ENCODE peak calls at places on chromosomes 6 and 20, in six cellular contexts. M, R, Y, H, B and G are unnamed samples.
A peak's percentile ranks its signal among the peaks of the same experiment; 100 is the strongest.

GRCh38 chr6:21594427-21595264 is 1.1 kb downstream of the SOX4 start:
- DNase-seq in Y (peak; percentile 55), B (peak; percentile 65), H (peak; percentile 64), R (peak; percentile 8), M (peak; percentile 67), G (no peak)

GRCh38 chr20:58450259-58450658 is 61.2 kb downstream of the VAPB start:
- DNase-seq in M (no peak), R (no peak), Y (no peak), H (no peak), B (no peak), G (no peak)

GRCh38 chr20:31620246-31620645 is 15.2 kb downstream of the ID1 start:
- DNase-seq in H (no peak), B (no peak), M (no peak), R (no peak), Y (no peak), G (no peak)

GRCh38 chr6:6942826-6943225 is 164.9 kb upstream of the RREB1 start:
- DNase-seq in M (no peak), Y (peak; percentile 61), R (no peak), H (peak; percentile 46), B (peak; percentile 65), G (no peak)

GRCh38 chr6:42819803-42820508 is 38.1 kb downstream of the BICRAL start:
- DNase-seq in B (no peak), M (no peak), R (no peak), H (peak; percentile 37), Y (no peak), G (no peak)

GRCh38 chr6:41626917-41627316 is 11.4 kb upstream of the MDFI start:
- DNase-seq in H (no peak), Y (no peak), M (no peak), B (no peak), R (no peak), G (no peak)

GRCh38 chr20:57440678-57441509 is 49.7 kb downstream of the RBM38 start:
- DNase-seq in B (peak; percentile 86), H (peak; percentile 87), R (no peak), Y (peak; percentile 85), M (peak; percentile 86), G (no peak)

GRCh38 chr6:84665392-84665791 is 99.0 kb downstream of the TBX18 start:
- DNase-seq in R (no peak), M (no peak), H (no peak), Y (no peak), B (no peak), G (no peak)

GRCh38 chr6:112879920-112880413 is 532.8 kb downstream of the RFPL4B start:
- DNase-seq in B (peak; percentile 13), R (no peak), H (peak; percentile 42), M (peak; percentile 39), Y (no peak), G (no peak)

GRCh38 chr6:169172435-169172834 is 81.2 kb downstream of the THBS2 start:
- DNase-seq in R (no peak), H (no peak), M (no peak), B (no peak), Y (no peak), G (peak; percentile 35)

GRCh38 chr6:9507136-9507895 is 907.6 kb downstream of the TFAP2A start:
- DNase-seq in B (no peak), H (no peak), R (no peak), M (no peak), Y (no peak), G (no peak)

GRCh38 chr6:46653439-46653942 is 716 bp downstream of the SLC25A27 start:
- DNase-seq in H (no peak), B (no peak), M (no peak), Y (no peak), R (no peak), G (no peak)

GRCh38 chr6:169963581-169964297 is 212.3 kb downstream of the ERMARD start:
- DNase-seq in M (no peak), Y (peak; percentile 3), H (no peak), B (no peak), R (no peak), G (no peak)

GRCh38 chr6:15268130-15268908 is 22.4 kb downstream of the JARID2 start:
- DNase-seq in M (no peak), B (no peak), Y (no peak), H (no peak), R (no peak), G (no peak)

GRCh38 chr6:45327956-45328522 is at the start of gene RUNX2:
- DNase-seq in M (no peak), Y (no peak), B (no peak), H (no peak), R (no peak), G (no peak)

GRCh38 chr20:2084703-2085102 is 16.9 kb upstream of the STK35 start:
- DNase-seq in Y (no peak), H (no peak), R (no peak), B (no peak), M (no peak), G (no peak)

GRCh38 chr6:79868098-79868722 is 79.1 kb downstream of the ELOVL4 start:
- DNase-seq in R (no peak), B (no peak), M (no peak), Y (no peak), H (peak; percentile 80), G (peak; percentile 76)

GRCh38 chr20:23937303-23938117 is 51.1 kb downstream of the GGTLC1 start:
- DNase-seq in M (no peak), Y (peak; percentile 30), B (peak; percentile 36), H (peak; percentile 73), R (peak; percentile 36), G (peak; percentile 16)

GRCh38 chr20:14335122-14335521 is 2.3 kb downstream of the FLRT3 start:
- DNase-seq in M (no peak), B (no peak), H (no peak), Y (no peak), R (no peak), G (no peak)

GRCh38 chr6:31541059-31541657 is 645 bp downstream of the DDX39B start:
- DNase-seq in R (peak; percentile 66), H (peak; percentile 58), Y (peak; percentile 48), M (no peak), B (no peak), G (no peak)

GRCh38 chr20:37246736-37247135 is 14.9 kb downstream of the GHRH start:
- DNase-seq in B (no peak), Y (no peak), M (no peak), H (no peak), R (no peak), G (no peak)

GRCh38 chr6:134647861-134648260 is 302.0 kb downstream of the ALDH8A1 start:
- DNase-seq in B (no peak), M (no peak), R (no peak), H (no peak), Y (no peak), G (no peak)

GRCh38 chr6:139173822-139174221 is 38.9 kb downstream of the HECA start:
- DNase-seq in Y (no peak), M (no peak), B (no peak), H (no peak), R (no peak), G (no peak)

DNA sequence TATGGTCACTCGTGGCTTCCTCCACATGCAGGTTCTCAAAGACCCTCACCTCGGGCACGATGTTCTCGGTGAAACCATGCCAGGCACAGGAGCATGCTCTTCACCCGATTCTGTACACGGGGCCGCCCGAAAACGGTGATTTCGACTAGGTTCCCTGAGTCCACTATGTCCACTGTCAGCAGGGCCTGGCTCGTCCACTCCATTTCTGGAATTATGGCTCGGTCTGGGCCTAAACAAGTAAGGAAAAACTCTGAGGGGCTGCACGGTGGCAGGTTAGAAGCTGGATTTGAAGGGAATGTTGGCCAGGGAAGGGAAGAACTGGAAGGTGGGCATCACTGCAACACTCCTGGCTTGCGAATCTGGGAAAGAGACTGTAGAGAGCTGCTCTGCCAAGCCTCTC is 540 bp downstream of the OOEP start:
- DNase-seq in M (no peak), Y (no peak), H (no peak), B (no peak), R (no peak), G (no peak)
- H3K9me3 ChIP-seq in M (peaks cover 4% of the 10 kb centered on the region), Y (peaks cover 12% of the 10 kb centered on the region), H (no peaks in the 10 kb centered on the region), B (peaks cover 18% of the 10 kb centered on the region), R (peaks cover 2% of the 10 kb centered on the region), G (no peaks in the 10 kb centered on the region)

GRCh38 chr6:17630511-17631073 is 30.5 kb downstream of the FAM8A1 start:
- DNase-seq in Y (no peak), H (no peak), B (no peak), M (no peak), R (no peak), G (no peak)
- H3K27ac ChIP-seq in Y (no peak overlapping the region), H (no peak overlapping the region), B (no peak overlapping the region), M (no peak overlapping the region), R (no peak overlapping the region), G (no peak overlapping the region)

GRCh38 chr6:19317587-19317986 is 519.6 kb upstream of the ID4 start:
- DNase-seq in Y (no peak), R (no peak), B (no peak), M (no peak), H (no peak), G (no peak)

GRCh38 chr6:19312291-19312978 is 524.7 kb upstream of the ID4 start:
- DNase-seq in R (no peak), H (no peak), Y (no peak), B (no peak), M (no peak), G (no peak)

GRCh38 chr6:19309661-19310060 is 527.5 kb upstream of the ID4 start:
- DNase-seq in H (no peak), M (no peak), R (no peak), Y (no peak), B (no peak), G (no peak)

DNA sequence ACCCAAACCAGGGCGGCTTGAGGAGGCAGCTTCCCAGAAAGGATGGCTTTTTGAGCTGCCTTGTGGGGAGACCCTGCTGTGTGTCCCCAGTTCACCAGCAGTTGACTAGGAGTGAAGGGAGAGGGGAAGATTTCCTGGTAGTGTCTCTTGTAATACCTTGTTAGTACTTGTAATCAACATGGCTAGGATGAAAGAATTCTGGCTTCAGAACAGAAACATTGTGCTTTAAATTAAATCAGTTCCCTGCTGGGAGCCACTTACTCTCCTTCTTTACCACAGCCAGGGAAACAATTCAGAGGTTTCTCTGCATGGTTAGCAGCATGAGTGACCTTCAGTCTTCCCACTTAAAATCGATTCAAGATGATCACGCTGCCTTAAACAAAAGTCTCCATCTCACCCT is 525.4 kb upstream of the ID4 start:
- DNase-seq in Y (no peak), H (no peak), M (no peak), B (no peak), R (no peak), G (no peak)
- H3K9me3 ChIP-seq in Y (no peaks in the 10 kb centered on the region), H (no peaks in the 10 kb centered on the region), M (no peaks in the 10 kb centered on the region), B (no peaks in the 10 kb centered on the region), R (peaks cover 2% of the 10 kb centered on the region), G (no peaks in the 10 kb centered on the region)

DNA sequence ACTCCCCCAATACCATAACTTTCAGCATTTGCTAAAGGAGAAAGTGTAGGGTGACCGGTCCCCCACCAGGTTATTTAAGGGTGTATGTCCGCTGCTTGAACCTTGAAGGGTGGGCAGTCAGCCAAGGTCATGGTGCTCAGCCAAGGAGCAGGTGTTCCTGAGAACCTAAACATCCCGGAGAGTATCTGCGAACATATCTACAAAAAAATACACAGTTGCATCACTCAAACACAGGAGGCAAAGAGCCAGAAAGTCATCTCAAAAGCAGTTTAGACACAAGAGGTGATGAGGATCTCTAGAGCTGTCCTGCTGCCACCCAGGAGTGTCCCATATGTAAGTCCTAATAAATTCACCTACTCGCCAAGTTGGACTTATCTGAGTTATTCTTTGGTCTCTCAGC is 11.5 kb downstream of the MBOAT1 start:
- DNase-seq in B (no peak), H (peak; percentile 72), Y (no peak), R (no peak), M (no peak), G (no peak)
- H3K27ac ChIP-seq in B (peak overlapping the region; percentile 97), H (peak overlapping the region; percentile 53), Y (no peak overlapping the region), R (no peak overlapping the region), M (no peak overlapping the region), G (no peak overlapping the region)

GRCh38 chr6:53557005-53557715 is 12.3 kb upstream of the GCLC start:
- DNase-seq in R (no peak), M (no peak), H (no peak), Y (no peak), B (no peak), G (no peak)
- H3K9me3 ChIP-seq in R (peaks cover 2% of the 10 kb centered on the region), M (peaks cover 17% of the 10 kb centered on the region), H (no peaks in the 10 kb centered on the region), Y (peaks cover 18% of the 10 kb centered on the region), B (peaks cover 18% of the 10 kb centered on the region), G (peaks cover 15% of the 10 kb centered on the region)